ENCODE peak calls at places on chromosomes 6 and 20, in five cellular contexts. P, M, K, Y and D are unnamed samples.

GRCh38 chr20:24771651-24772061 is 177.4 kb upstream of the CST7 start:
- DNase-seq in M (no peak), P (no peak), Y (no peak), K (no peak), D (no peak)

GRCh38 chr6:138979365-138979764 is 8.7 kb downstream of the REPS1 start:
- DNase-seq in K (no peak), M (no peak), Y (no peak), P (no peak), D (no peak)

GRCh38 chr6:157329829-157330228 is 6.5 kb upstream of the TMEM242 start:
- DNase-seq in K (no peak), Y (no peak), M (peak; percentile 66), P (no peak), D (no peak)

GRCh38 chr6:1110164-1110563 is 201.7 kb upstream of the FOXQ1 start:
- DNase-seq in Y (no peak), K (no peak), M (peak; percentile 49), P (peak; percentile 3), D (no peak)

GRCh38 chr6:160949531-160949930 is 42.0 kb upstream of the MAP3K4 start:
- DNase-seq in K (no peak), Y (no peak), M (no peak), P (no peak), D (no peak)

GRCh38 chr6:45791181-45791580 is 224.5 kb downstream of the CLIC5 start:
- DNase-seq in Y (no peak), K (no peak), M (no peak), P (no peak), D (no peak)

GRCh38 chr20:23585808-23586734 is 17.8 kb upstream of the CST9L start:
- DNase-seq in Y (no peak), M (peak; percentile 96), K (no peak), P (peak; percentile 37), D (no peak)

GRCh38 chr20:58174708-58175287 is 53.7 kb downstream of the ANKRD60 start:
- DNase-seq in P (no peak), K (no peak), Y (no peak), M (no peak), D (no peak)

GRCh38 chr6:13624871-13625288 is 9.7 kb downstream of the NOL7 start:
- DNase-seq in Y (no peak), M (peak; percentile 65), P (no peak), K (peak; percentile 58), D (peak; percentile 19)

GRCh38 chr6:34462561-34462971 is 3.3 kb upstream of the PACSIN1 start:
- DNase-seq in K (peak; percentile 86), M (peak; percentile 36), P (peak; percentile 79), Y (no peak), D (peak; percentile 69)

GRCh38 chr6:5866547-5867051 is 140.1 kb downstream of the NRN1 start:
- DNase-seq in K (no peak), M (peak; percentile 55), P (no peak), Y (no peak), D (no peak)

GRCh38 chr6:46323966-46324622 is 153.3 kb upstream of the ENPP5 start:
- DNase-seq in M (no peak), P (no peak), K (no peak), Y (no peak), D (no peak)

GRCh38 chr6:80333342-80333741 is 226.9 kb downstream of the BCKDHB start:
- DNase-seq in M (no peak), Y (no peak), P (no peak), K (no peak), D (no peak)

GRCh38 chr20:21182832-21183563 is 57.1 kb downstream of the KIZ start:
- DNase-seq in M (no peak), K (no peak), Y (no peak), P (no peak), D (no peak)

GRCh38 chr6:1821188-1822183 is 211.8 kb downstream of the FOXC1 start:
- DNase-seq in Y (peak; percentile 4), K (no peak), M (peak; percentile 14), P (no peak), D (no peak)

GRCh38 chr6:140071115-140071514 is 696.7 kb upstream of the CITED2 start:
- DNase-seq in M (no peak), Y (no peak), P (no peak), K (no peak), D (no peak)

GRCh38 chr20:36607586-36608387 is 2.2 kb downstream of the RAB5IF start:
- DNase-seq in M (peak; percentile 99), K (no peak), P (no peak), Y (no peak), D (no peak)

GRCh38 chr6:152874846-152875568 is 107.8 kb downstream of the FBXO5 start:
- DNase-seq in Y (no peak), M (no peak), P (no peak), K (peak; percentile 59), D (no peak)

GRCh38 chr6:27592481-27593199 is 119.7 kb upstream of the ZNF184 start:
- DNase-seq in P (peak; percentile 92), M (peak; percentile 84), Y (peak; percentile 89), K (peak; percentile 82), D (peak; percentile 76)

GRCh38 chr6:25851961-25852360 is 20.1 kb upstream of the SLC17A1 start:
- DNase-seq in M (no peak), P (no peak), K (no peak), Y (no peak), D (no peak)

GRCh38 chr6:3813150-3813780 is 35.9 kb upstream of the FAM50B start:
- DNase-seq in M (peak; percentile 33), Y (no peak), K (peak; percentile 47), P (no peak), D (no peak)

GRCh38 chr20:1660263-1660662 is 2.7 kb upstream of the SIRPG start:
- DNase-seq in K (no peak), M (no peak), P (no peak), Y (no peak), D (no peak)

GRCh38 chr6:15927531-15928230 is 201.2 kb upstream of the MYLIP start:
- DNase-seq in P (no peak), K (no peak), M (no peak), Y (no peak), D (no peak)

GRCh38 chr6:151475653-151476523 is 17.9 kb upstream of the CCDC170 start:
- DNase-seq in K (peak; percentile 57), P (peak; percentile 62), M (peak; percentile 57), Y (no peak), D (peak; percentile 29)

GRCh38 chr6:144285798-144286502 is 815 bp downstream of the UTRN start:
- DNase-seq in K (peak; percentile 11), M (peak; percentile 24), Y (no peak), P (peak; percentile 69), D (peak; percentile 63)

GRCh38 chr6:12033770-12034169 is 21.7 kb downstream of the HIVEP1 start:
- DNase-seq in Y (no peak), M (no peak), K (no peak), P (no peak), D (no peak)

GRCh38 chr6:131041814-131042213 is 21.2 kb downstream of the EPB41L2 start:
- DNase-seq in P (no peak), Y (no peak), K (no peak), M (no peak), D (no peak)

GRCh38 chr20:38131588-38132121 is 33.4 kb downstream of the TGM2 start:
- DNase-seq in P (no peak), M (no peak), K (no peak), Y (no peak), D (no peak)

GRCh38 chr20:58447733-58448391 is 58.8 kb downstream of the VAPB start:
- DNase-seq in Y (no peak), P (peak; percentile 76), K (peak; percentile 57), M (peak; percentile 79), D (peak; percentile 70)

GRCh38 chr6:14454467-14454763 is 336.8 kb downstream of the CD83 start:
- DNase-seq in M (no peak), P (no peak), Y (no peak), K (no peak), D (no peak)

GRCh38 chr6:106477790-106478189 is 117.3 kb downstream of the CRYBG1 start:
- DNase-seq in M (no peak), P (no peak), K (no peak), Y (no peak), D (no peak)

GRCh38 chr20:330233-331149 is 5.1 kb downstream of the SOX12 start:
- DNase-seq in M (peak; percentile 71), K (peak; percentile 58), P (peak; percentile 66), Y (no peak), D (peak; percentile 68)

GRCh38 chr20:20594171-20594530 is 118.3 kb downstream of the RALGAPA2 start:
- DNase-seq in Y (no peak), M (peak; percentile 39), P (no peak), K (no peak), D (no peak)

GRCh38 chr6:129699661-129700060 is 10.3 kb downstream of the ARHGAP18 start:
- DNase-seq in P (no peak), K (no peak), M (no peak), Y (no peak), D (no peak)

GRCh38 chr6:129698430-129698829 is 11.5 kb downstream of the ARHGAP18 start:
- DNase-seq in M (no peak), P (no peak), Y (no peak), K (no peak), D (no peak)

GRCh38 chr6:129701721-129702455 is 8.1 kb downstream of the ARHGAP18 start:
- DNase-seq in M (no peak), Y (no peak), P (no peak), K (no peak), D (no peak)

GRCh38 chr6:129697788-129698187 is 12.2 kb downstream of the ARHGAP18 start:
- DNase-seq in P (no peak), Y (no peak), M (no peak), K (no peak), D (no peak)

GRCh38 chr6:129700666-129701065 is 9.3 kb downstream of the ARHGAP18 start:
- DNase-seq in K (no peak), M (no peak), Y (no peak), P (no peak), D (no peak)
- TF ChIP-seq ATF2 in K (no peak), M (no peak), Y (no peak), P (no peak), D (no peak)

GRCh38 chr6:42689371-42689770 is 33.0 kb downstream of the PRPH2 start:
- DNase-seq in M (no peak), P (no peak), K (no peak), Y (no peak), D (no peak)
- TF ChIP-seq CTCF in M (no peak), P (no peak), K (no peak), Y (no peak), D (no peak)

DNA sequence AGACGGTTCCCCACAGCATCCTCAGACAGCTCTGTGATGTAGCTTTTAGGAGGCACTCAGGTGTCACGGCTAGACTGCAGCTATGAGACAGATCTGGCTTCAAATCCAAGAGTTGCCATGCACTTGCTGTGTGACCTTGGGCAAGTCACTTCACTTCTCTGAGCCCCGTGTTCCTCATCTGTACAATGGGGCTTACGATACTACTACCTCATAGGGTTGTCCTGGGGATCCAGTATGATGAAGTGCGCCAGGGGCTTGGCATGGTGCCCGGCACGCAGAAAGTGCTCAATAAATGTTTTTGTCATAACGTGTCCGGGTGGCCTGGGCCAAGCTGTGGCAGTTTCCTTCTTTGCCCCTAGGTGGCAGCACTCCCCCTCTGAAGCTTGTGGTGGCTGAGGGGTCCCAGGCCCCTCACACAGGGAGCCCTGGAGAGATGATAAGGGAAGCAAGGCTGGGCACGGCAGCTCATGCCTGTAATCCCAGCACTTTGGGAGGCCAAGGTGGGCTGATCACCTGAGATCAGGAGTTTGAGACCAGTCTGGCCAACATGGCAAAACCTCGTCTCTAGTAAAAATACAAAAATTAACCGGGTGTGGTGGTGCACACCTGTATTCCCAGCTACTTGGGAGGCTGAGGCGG is 19.1 kb upstream of the CHMP4B start:
- DNase-seq in P (peak; percentile 91), M (peak; percentile 61), Y (no peak), K (peak; percentile 76), D (peak; percentile 75)
- TF ChIP-seq SP1 in P (no peak), M (peak; percentile 44), Y (no peak), K (no peak), D (no peak)

GRCh38 chr20:59456342-59457132 is 147.8 kb upstream of the PHACTR3 start:
- DNase-seq in P (no peak), M (no peak), Y (no peak), K (no peak), D (no peak)
- TF ChIP-seq ATF2 in P (no peak), M (no peak), Y (no peak), K (no peak), D (no peak)